ENCODE peak calls at places on chromosomes 16 and 17, in six cellular contexts. One of them, this sample, is unnamed.

GRCh38 chr16:88914750-88915368 is 48.4 kb upstream of the PABPN1L start:
- DNase-seq in colonic mucosa: no peak
- DNase-seq in T-helper 2 cell: no peak
- DNase-seq in DMS153: no peak
- DNase-seq in NCI-H526: no peak
- DNase-seq in stimulated activated CD4-positive, alpha-beta T cell treated with anti-CD3 and anti-CD28 coated beads, Interleukin-1b, Interleukin-23, amount 100 ng/mL, for 1 hour: no peak
- DNase-seq in this sample: peak

GRCh38 chr17:74732042-74732846 is 4.8 kb upstream of the RAB37 start:
- DNase-seq in stimulated activated CD4-positive, alpha-beta T cell treated with anti-CD3 and anti-CD28 coated beads, Interleukin-1b, Interleukin-23, amount 100 ng/mL, for 1 hour: no peak
- DNase-seq in DMS153: no peak
- DNase-seq in colonic mucosa: no peak
- DNase-seq in NCI-H526: no peak
- DNase-seq in T-helper 2 cell: no peak
- DNase-seq in this sample: no peak

GRCh38 chr16:2042171-2042570 is 5.5 kb downstream of the NTHL1 start:
- DNase-seq in NCI-H526: no peak
- DNase-seq in stimulated activated CD4-positive, alpha-beta T cell treated with anti-CD3 and anti-CD28 coated beads, Interleukin-1b, Interleukin-23, amount 100 ng/mL, for 1 hour: no peak
- DNase-seq in T-helper 2 cell: no peak
- DNase-seq in colonic mucosa: peak
- DNase-seq in DMS153: peak
- DNase-seq in this sample: no peak

GRCh38 chr17:77465358-77466041 is 324.7 kb downstream of the SEC14L1 start:
- DNase-seq in NCI-H526: no peak
- DNase-seq in T-helper 2 cell: no peak
- DNase-seq in colonic mucosa: peak
- DNase-seq in stimulated activated CD4-positive, alpha-beta T cell treated with anti-CD3 and anti-CD28 coated beads, Interleukin-1b, Interleukin-23, amount 100 ng/mL, for 1 hour: peak
- DNase-seq in DMS153: no peak
- DNase-seq in this sample: no peak

GRCh38 chr17:9298776-9299295 is 276.8 kb downstream of the STX8 start:
- DNase-seq in colonic mucosa: no peak
- DNase-seq in stimulated activated CD4-positive, alpha-beta T cell treated with anti-CD3 and anti-CD28 coated beads, Interleukin-1b, Interleukin-23, amount 100 ng/mL, for 1 hour: no peak
- DNase-seq in DMS153: no peak
- DNase-seq in NCI-H526: no peak
- DNase-seq in T-helper 2 cell: no peak
- DNase-seq in this sample: peak

GRCh38 chr16:79081292-79082066 is 519.1 kb downstream of the MAF start:
- DNase-seq in stimulated activated CD4-positive, alpha-beta T cell treated with anti-CD3 and anti-CD28 coated beads, Interleukin-1b, Interleukin-23, amount 100 ng/mL, for 1 hour: no peak
- DNase-seq in NCI-H526: no peak
- DNase-seq in colonic mucosa: no peak
- DNase-seq in DMS153: no peak
- DNase-seq in T-helper 2 cell: no peak
- DNase-seq in this sample: no peak

GRCh38 chr17:58525239-58525638 is 10.8 kb upstream of the MTMR4 start:
- DNase-seq in stimulated activated CD4-positive, alpha-beta T cell treated with anti-CD3 and anti-CD28 coated beads, Interleukin-1b, Interleukin-23, amount 100 ng/mL, for 1 hour: no peak
- DNase-seq in colonic mucosa: no peak
- DNase-seq in T-helper 2 cell: no peak
- DNase-seq in DMS153: no peak
- DNase-seq in NCI-H526: no peak
- DNase-seq in this sample: peak

GRCh38 chr17:38333635-38334295 is 10.0 kb downstream of the GPR179 start:
- DNase-seq in DMS153: peak
- DNase-seq in T-helper 2 cell: no peak
- DNase-seq in NCI-H526: no peak
- DNase-seq in stimulated activated CD4-positive, alpha-beta T cell treated with anti-CD3 and anti-CD28 coated beads, Interleukin-1b, Interleukin-23, amount 100 ng/mL, for 1 hour: no peak
- DNase-seq in colonic mucosa: peak
- DNase-seq in this sample: no peak

GRCh38 chr17:76265624-76266243 is 586 bp downstream of the UBALD2 start:
- DNase-seq in stimulated activated CD4-positive, alpha-beta T cell treated with anti-CD3 and anti-CD28 coated beads, Interleukin-1b, Interleukin-23, amount 100 ng/mL, for 1 hour: no peak
- DNase-seq in DMS153: no peak
- DNase-seq in NCI-H526: no peak
- DNase-seq in T-helper 2 cell: peak
- DNase-seq in colonic mucosa: peak
- DNase-seq in this sample: peak

GRCh38 chr16:81469710-81470481 is 25.3 kb downstream of the CMIP start:
- DNase-seq in stimulated activated CD4-positive, alpha-beta T cell treated with anti-CD3 and anti-CD28 coated beads, Interleukin-1b, Interleukin-23, amount 100 ng/mL, for 1 hour: no peak
- DNase-seq in NCI-H526: no peak
- DNase-seq in T-helper 2 cell: no peak
- DNase-seq in DMS153: no peak
- DNase-seq in colonic mucosa: no peak
- DNase-seq in this sample: no peak

GRCh38 chr16:27639588-27640276 is 89.8 kb downstream of the KATNIP start:
- DNase-seq in T-helper 2 cell: no peak
- DNase-seq in DMS153: no peak
- DNase-seq in colonic mucosa: peak
- DNase-seq in stimulated activated CD4-positive, alpha-beta T cell treated with anti-CD3 and anti-CD28 coated beads, Interleukin-1b, Interleukin-23, amount 100 ng/mL, for 1 hour: no peak
- DNase-seq in NCI-H526: no peak
- DNase-seq in this sample: peak

GRCh38 chr16:55495616-55496289 is 13.1 kb upstream of the LPCAT2 start:
- DNase-seq in stimulated activated CD4-positive, alpha-beta T cell treated with anti-CD3 and anti-CD28 coated beads, Interleukin-1b, Interleukin-23, amount 100 ng/mL, for 1 hour: no peak
- DNase-seq in T-helper 2 cell: no peak
- DNase-seq in NCI-H526: no peak
- DNase-seq in colonic mucosa: peak
- DNase-seq in DMS153: peak
- DNase-seq in this sample: peak

GRCh38 chr17:76005263-76006149 is 4.9 kb downstream of the CDK3 start:
- DNase-seq in NCI-H526: peak
- DNase-seq in colonic mucosa: peak
- DNase-seq in stimulated activated CD4-positive, alpha-beta T cell treated with anti-CD3 and anti-CD28 coated beads, Interleukin-1b, Interleukin-23, amount 100 ng/mL, for 1 hour: peak
- DNase-seq in DMS153: peak
- DNase-seq in T-helper 2 cell: peak
- DNase-seq in this sample: peak

GRCh38 chr16:64933890-64934289 is 188.0 kb downstream of the CDH11 start:
- DNase-seq in NCI-H526: no peak
- DNase-seq in DMS153: no peak
- DNase-seq in stimulated activated CD4-positive, alpha-beta T cell treated with anti-CD3 and anti-CD28 coated beads, Interleukin-1b, Interleukin-23, amount 100 ng/mL, for 1 hour: no peak
- DNase-seq in T-helper 2 cell: no peak
- DNase-seq in colonic mucosa: no peak
- DNase-seq in this sample: no peak

GRCh38 chr17:79019631-79020584 is 4.1 kb upstream of the C1QTNF1 start:
- DNase-seq in colonic mucosa: peak
- DNase-seq in stimulated activated CD4-positive, alpha-beta T cell treated with anti-CD3 and anti-CD28 coated beads, Interleukin-1b, Interleukin-23, amount 100 ng/mL, for 1 hour: no peak
- DNase-seq in T-helper 2 cell: no peak
- DNase-seq in NCI-H526: peak
- DNase-seq in DMS153: peak
- DNase-seq in this sample: peak

GRCh38 chr17:51256101-51256500 is 3.7 kb downstream of the MBTD1 start:
- DNase-seq in NCI-H526: no peak
- DNase-seq in DMS153: no peak
- DNase-seq in T-helper 2 cell: no peak
- DNase-seq in colonic mucosa: no peak
- DNase-seq in stimulated activated CD4-positive, alpha-beta T cell treated with anti-CD3 and anti-CD28 coated beads, Interleukin-1b, Interleukin-23, amount 100 ng/mL, for 1 hour: no peak
- DNase-seq in this sample: no peak

GRCh38 chr17:61467416-61468262 is 15.4 kb downstream of the TBX4 start:
- DNase-seq in T-helper 2 cell: no peak
- DNase-seq in NCI-H526: no peak
- DNase-seq in colonic mucosa: peak
- DNase-seq in DMS153: no peak
- DNase-seq in stimulated activated CD4-positive, alpha-beta T cell treated with anti-CD3 and anti-CD28 coated beads, Interleukin-1b, Interleukin-23, amount 100 ng/mL, for 1 hour: no peak
- DNase-seq in this sample: peak

GRCh38 chr16:84454611-84455010 is 49.8 kb downstream of the MEAK7 start:
- DNase-seq in T-helper 2 cell: no peak
- DNase-seq in DMS153: no peak
- DNase-seq in colonic mucosa: no peak
- DNase-seq in NCI-H526: no peak
- DNase-seq in stimulated activated CD4-positive, alpha-beta T cell treated with anti-CD3 and anti-CD28 coated beads, Interleukin-1b, Interleukin-23, amount 100 ng/mL, for 1 hour: no peak
- DNase-seq in this sample: no peak

GRCh38 chr17:13510062-13510461 is 91.7 kb downstream of the HS3ST3A1 start:
- DNase-seq in NCI-H526: no peak
- DNase-seq in colonic mucosa: no peak
- DNase-seq in T-helper 2 cell: no peak
- DNase-seq in stimulated activated CD4-positive, alpha-beta T cell treated with anti-CD3 and anti-CD28 coated beads, Interleukin-1b, Interleukin-23, amount 100 ng/mL, for 1 hour: no peak
- DNase-seq in DMS153: no peak
- DNase-seq in this sample: no peak